ENCODE peak calls at places on chromosomes 6 and 20, in ten cellular contexts. K is fibroblast of mammary gland; I is effector memory CD8-positive, alpha-beta T cell; V is endothelial cell of umbilical vein; B is HS-5; M is AG09309; C is small intestine; S is Calu3; A is T-helper 9 cell; D is MCF 10A. P is an unnamed sample.

GRCh38 chr6:30264731-30265130 is 51.5 kb upstream of the TRIM26 start:
- DNase-seq in K (peak), I (no peak), V (no peak), B (no peak), M (no peak), C (no peak), S (no peak), A (no peak), D (no peak), P (no peak)

GRCh38 chr6:445571-446417 is 54.2 kb downstream of the IRF4 start:
- DNase-seq in K (no peak), I (no peak), V (no peak), B (no peak), M (no peak), C (no peak), S (peak), A (no peak), D (no peak), P (no peak)

GRCh38 chr6:134619789-134620188 is 301.9 kb upstream of the SGK1 start:
- DNase-seq in K (peak), I (no peak), V (no peak), B (no peak), M (no peak), C (no peak), S (peak), A (no peak), D (peak), P (no peak)

GRCh38 chr6:150579611-150580010 is 20.1 kb upstream of the PLEKHG1 start:
- DNase-seq in K (no peak), I (no peak), V (no peak), B (no peak), M (no peak), C (no peak), S (no peak), A (no peak), D (no peak), P (no peak)

GRCh38 chr6:168302534-168302933 is 17.0 kb downstream of the DACT2 start:
- DNase-seq in K (no peak), I (no peak), V (no peak), B (no peak), M (no peak), C (no peak), S (no peak), A (no peak), D (no peak), P (peak)

GRCh38 chr20:33113387-33113908 is 34.0 kb downstream of the BPIFB4 start:
- DNase-seq in K (no peak), I (no peak), V (no peak), B (no peak), M (no peak), C (no peak), S (no peak), A (no peak), D (no peak), P (no peak)

GRCh38 chr6:31179042-31179386 is 8.5 kb upstream of the POU5F1 start:
- DNase-seq in K (no peak), I (no peak), V (no peak), B (no peak), M (no peak), C (no peak), S (no peak), A (no peak), D (no peak), P (no peak)

GRCh38 chr20:63534831-63535651 is 2.1 kb downstream of the PTK6 start:
- DNase-seq in K (peak), I (no peak), V (no peak), B (no peak), M (no peak), C (peak), S (peak), A (no peak), D (no peak), P (no peak)

GRCh38 chr20:22576273-22576672 is 8.1 kb downstream of the FOXA2 start:
- DNase-seq in K (no peak), I (no peak), V (no peak), B (no peak), M (no peak), C (no peak), S (no peak), A (no peak), D (no peak), P (no peak)

GRCh38 chr6:82741996-82742385 is 323.6 kb downstream of the UBE3D start:
- DNase-seq in K (no peak), I (no peak), V (no peak), B (no peak), M (no peak), C (no peak), S (no peak), A (no peak), D (no peak), P (no peak)

GRCh38 chr6:44005507-44005903 is 121.7 kb downstream of the MRPL14 start:
- DNase-seq in K (no peak), I (no peak), V (no peak), B (no peak), M (no peak), C (no peak), S (no peak), A (no peak), D (no peak), P (no peak)

GRCh38 chr6:152922706-152923105 is 60.1 kb downstream of the FBXO5 start:
- DNase-seq in K (no peak), I (no peak), V (no peak), B (no peak), M (no peak), C (no peak), S (no peak), A (no peak), D (no peak), P (no peak)

GRCh38 chr6:34226731-34227586 is 9.7 kb upstream of the HMGA1 start:
- DNase-seq in K (no peak), I (no peak), V (no peak), B (no peak), M (no peak), C (no peak), S (no peak), A (no peak), D (no peak), P (no peak)

GRCh38 chr6:25681848-25682247 is 29.8 kb downstream of the SCGN start:
- DNase-seq in K (no peak), I (no peak), V (no peak), B (no peak), M (no peak), C (no peak), S (no peak), A (no peak), D (no peak), P (no peak)

GRCh38 chr6:67210450-67210849 is 1424.6 kb upstream of the ADGRB3 start:
- DNase-seq in K (no peak), I (no peak), V (no peak), B (peak), M (no peak), C (no peak), S (no peak), A (no peak), D (peak), P (peak)

GRCh38 chr6:125149256-125150144 is 4.1 kb upstream of the TPD52L1 start:
- DNase-seq in K (peak), I (no peak), V (no peak), B (peak), M (no peak), C (no peak), S (no peak), A (no peak), D (peak), P (no peak)

GRCh38 chr6:155216312-155217028 is 47.3 kb upstream of the CLDN20 start:
- DNase-seq in K (no peak), I (no peak), V (no peak), B (no peak), M (no peak), C (no peak), S (no peak), A (no peak), D (no peak), P (no peak)

GRCh38 chr6:104699598-104700329 is 160.0 kb downstream of the HACE1 start:
- DNase-seq in K (no peak), I (no peak), V (no peak), B (no peak), M (no peak), C (no peak), S (no peak), A (no peak), D (no peak), P (no peak)

GRCh38 chr6:134795696-134796095 is 154.2 kb downstream of the ALDH8A1 start:
- DNase-seq in K (no peak), I (no peak), V (peak), B (no peak), M (no peak), C (no peak), S (no peak), A (no peak), D (no peak), P (no peak)

GRCh38 chr6:110307368-110307767 is 50.8 kb downstream of the METTL24 start:
- DNase-seq in K (no peak), I (no peak), V (no peak), B (no peak), M (no peak), C (no peak), S (no peak), A (no peak), D (no peak), P (no peak)

GRCh38 chr6:168507297-168507696 is 66.3 kb downstream of the SMOC2 start:
- DNase-seq in K (no peak), I (no peak), V (no peak), B (no peak), M (no peak), C (no peak), S (no peak), A (no peak), D (no peak), P (no peak)

GRCh38 chr20:7770578-7770977 is 169.7 kb downstream of the HAO1 start:
- DNase-seq in K (peak), I (no peak), V (peak), B (no peak), M (no peak), C (no peak), S (no peak), A (no peak), D (peak), P (no peak)

GRCh38 chr6:5728726-5729434 is 277.8 kb downstream of the NRN1 start:
- DNase-seq in K (peak), I (no peak), V (peak), B (peak), M (no peak), C (no peak), S (no peak), A (no peak), D (peak), P (no peak)

GRCh38 chr6:115467726-115468125 is 593.0 kb downstream of the FRK start:
- DNase-seq in K (no peak), I (no peak), V (no peak), B (no peak), M (no peak), C (no peak), S (no peak), A (no peak), D (peak), P (no peak)

GRCh38 chr6:148329568-148330299 is 12.9 kb upstream of the SASH1 start:
- DNase-seq in K (peak), I (no peak), V (peak), B (peak), M (peak), C (no peak), S (no peak), A (no peak), D (peak), P (no peak)

GRCh38 chr6:150695652-150696051 is 96.0 kb downstream of the PLEKHG1 start:
- DNase-seq in K (peak), I (no peak), V (no peak), B (no peak), M (peak), C (no peak), S (no peak), A (no peak), D (no peak), P (no peak)

GRCh38 chr6:30357678-30358339 is 12.9 kb downstream of the RPP21 start:
- DNase-seq in K (peak), I (peak), V (peak), B (peak), M (peak), C (peak), S (peak), A (peak), D (peak), P (peak)

GRCh38 chr6:170095273-170095976 is 195.5 kb downstream of the DLL1 start:
- DNase-seq in K (no peak), I (no peak), V (no peak), B (no peak), M (no peak), C (no peak), S (no peak), A (no peak), D (no peak), P (no peak)

GRCh38 chr6:164286021-164286420 is 871.5 kb downstream of the QKI start:
- DNase-seq in K (peak), I (no peak), V (peak), B (no peak), M (no peak), C (no peak), S (no peak), A (no peak), D (no peak), P (no peak)

GRCh38 chr20:3651204-3651970 is 11.8 kb downstream of the GFRA4 start:
- DNase-seq in K (no peak), I (no peak), V (no peak), B (no peak), M (no peak), C (no peak), S (no peak), A (no peak), D (no peak), P (no peak)

GRCh38 chr20:49668181-49668877 is 45.3 kb downstream of the B4GALT5 start:
- DNase-seq in K (no peak), I (peak), V (no peak), B (no peak), M (no peak), C (peak), S (peak), A (peak), D (no peak), P (no peak)

GRCh38 chr20:44909872-44910689 is at the start of gene PABPC1L:
- DNase-seq in K (peak), I (peak), V (no peak), B (no peak), M (no peak), C (peak), S (peak), A (peak), D (peak), P (peak)

GRCh38 chr6:113149511-113149910 is 707.6 kb upstream of the MARCKS start:
- DNase-seq in K (peak), I (no peak), V (no peak), B (no peak), M (peak), C (no peak), S (no peak), A (no peak), D (peak), P (no peak)

GRCh38 chr20:31934968-31935764 is 16.7 kb downstream of the PDRG1 start:
- DNase-seq in K (no peak), I (no peak), V (no peak), B (no peak), M (no peak), C (no peak), S (no peak), A (no peak), D (no peak), P (no peak)

GRCh38 chr6:105994522-105995402 is 91.4 kb upstream of the PRDM1 start:
- DNase-seq in K (peak), I (peak), V (peak), B (peak), M (peak), C (peak), S (peak), A (peak), D (peak), P (peak)

GRCh38 chr6:109024784-109025183 is 69.9 kb downstream of the SESN1 start:
- DNase-seq in K (peak), I (no peak), V (no peak), B (no peak), M (no peak), C (no peak), S (no peak), A (no peak), D (no peak), P (no peak)

P was measured in hepatocyte.